ENCODE peak calls at places on chromosomes 5 and 9, in eight cellular contexts. G is tibial artery; T is Peyer's patch; V is colonic mucosa; C is spleen; S is effector memory CD4-positive, alpha-beta T cell; K is left lung; W is PC-3. E is an unnamed sample.

GRCh38 chr5:127702434-127702833 is 757 bp upstream of the CCDC192 start:
- DNase-seq in G (no peak), T (no peak), V (no peak), C (no peak), S (no peak), K (no peak), W (no peak), E (no peak)

GRCh38 chr5:40429258-40430111 is 250.2 kb upstream of the PTGER4 start:
- DNase-seq in G (no peak), T (no peak), V (no peak), C (no peak), S (no peak), K (no peak), W (peak; percentile 86), E (peak; percentile 29)

GRCh38 chr5:124494540-124495116 is 251.8 kb downstream of the ZNF608 start:
- DNase-seq in G (no peak), T (no peak), V (no peak), C (no peak), S (no peak), K (no peak), W (peak; percentile 67), E (no peak)

GRCh38 chr5:24547127-24547526 is 97.7 kb downstream of the CDH10 start:
- DNase-seq in G (no peak), T (no peak), V (no peak), C (no peak), S (no peak), K (no peak), W (no peak), E (peak; percentile 28)

GRCh38 chr5:32008746-32009145 is 165.4 kb downstream of the GOLPH3 start:
- DNase-seq in G (no peak), T (no peak), V (no peak), C (no peak), S (no peak), K (no peak), W (no peak), E (no peak)

GRCh38 chr9:13278368-13279246 is 885 bp downstream of the MPDZ start:
- DNase-seq in G (peak; percentile 79), T (peak; percentile 51), V (peak; percentile 20), C (peak; percentile 74), S (no peak), K (peak; percentile 68), W (peak; percentile 14), E (peak; percentile 67)

GRCh38 chr9:96122756-96123155 is 179.2 kb downstream of the HSD17B3 start:
- DNase-seq in G (no peak), T (no peak), V (no peak), C (no peak), S (no peak), K (no peak), W (no peak), E (no peak)

GRCh38 chr5:83991566-83992224 is 271.0 kb upstream of the HAPLN1 start:
- DNase-seq in G (no peak), T (no peak), V (no peak), C (no peak), S (no peak), K (no peak), W (no peak), E (no peak)

GRCh38 chr5:151082976-151083651 is 2.3 kb upstream of the TNIP1 start:
- DNase-seq in G (no peak), T (peak; percentile 75), V (peak; percentile 81), C (peak; percentile 74), S (peak; percentile 65), K (peak; percentile 78), W (peak; percentile 90), E (no peak)

GRCh38 chr5:55575815-55576583 is 41.2 kb upstream of the PLPP1 start:
- DNase-seq in G (no peak), T (no peak), V (no peak), C (no peak), S (no peak), K (no peak), W (no peak), E (no peak)

GRCh38 chr5:17383526-17383925 is 114.5 kb upstream of the TAF11L2 start:
- DNase-seq in G (no peak), T (no peak), V (no peak), C (no peak), S (no peak), K (no peak), W (no peak), E (no peak)

GRCh38 chr9:135268981-135269380 is 181.5 kb downstream of the OLFM1 start:
- DNase-seq in G (no peak), T (no peak), V (no peak), C (no peak), S (no peak), K (no peak), W (no peak), E (no peak)

GRCh38 chr5:3197237-3197636 is 398.4 kb upstream of the IRX1 start:
- DNase-seq in G (no peak), T (no peak), V (no peak), C (no peak), S (no peak), K (no peak), W (no peak), E (no peak)

GRCh38 chr5:139389701-139390638 is at the start of gene MZB1:
- DNase-seq in G (no peak), T (peak; percentile 55), V (no peak), C (peak; percentile 91), S (peak; percentile 48), K (no peak), W (no peak), E (no peak)

GRCh38 chr9:129381481-129381957 is 203.5 kb upstream of the IER5L start:
- DNase-seq in G (peak; percentile 63), T (no peak), V (no peak), C (no peak), S (no peak), K (peak; percentile 69), W (no peak), E (no peak)

GRCh38 chr9:134830126-134830525 is 50.5 kb upstream of the FCN2 start:
- DNase-seq in G (no peak), T (no peak), V (no peak), C (no peak), S (no peak), K (peak; percentile 73), W (no peak), E (no peak)

GRCh38 chr9:4417578-4418325 is 72.5 kb upstream of the SLC1A1 start:
- DNase-seq in G (no peak), T (no peak), V (no peak), C (no peak), S (no peak), K (no peak), W (no peak), E (no peak)

GRCh38 chr5:129973716-129974426 is 69.6 kb downstream of the CHSY3 start:
- DNase-seq in G (no peak), T (no peak), V (no peak), C (no peak), S (no peak), K (no peak), W (no peak), E (no peak)

GRCh38 chr5:151384106-151384505 is 36.7 kb upstream of the SLC36A2 start:
- DNase-seq in G (no peak), T (no peak), V (no peak), C (no peak), S (no peak), K (no peak), W (peak; percentile 8), E (no peak)

GRCh38 chr9:120926397-120926928 is at the start of gene TRAF1:
- DNase-seq in G (peak; percentile 69), T (no peak), V (no peak), C (peak; percentile 86), S (no peak), K (no peak), W (no peak), E (no peak)

GRCh38 chr9:12819436-12820185 is 44.8 kb downstream of the LURAP1L start:
- DNase-seq in G (no peak), T (no peak), V (no peak), C (no peak), S (no peak), K (no peak), W (peak; percentile 49), E (peak; percentile 49)

GRCh38 chr5:80255752-80256479 is at the start of gene SERINC5:
- DNase-seq in G (peak; percentile 93), T (peak; percentile 93), V (peak; percentile 90), C (peak; percentile 97), S (peak; percentile 74), K (peak; percentile 96), W (peak; percentile 51), E (peak; percentile 89)

GRCh38 chr5:94217745-94218144 is 400.7 kb downstream of the KIAA0825 start:
- DNase-seq in G (no peak), T (no peak), V (no peak), C (no peak), S (no peak), K (no peak), W (peak; percentile 34), E (no peak)

GRCh38 chr5:1484416-1485319 is 39.1 kb downstream of the LPCAT1 start:
- DNase-seq in G (no peak), T (no peak), V (no peak), C (no peak), S (no peak), K (peak; percentile 70), W (no peak), E (no peak)

GRCh38 chr5:1481999-1482381 is 36.8 kb upstream of the SLC6A3 start:
- DNase-seq in G (no peak), T (no peak), V (no peak), C (no peak), S (no peak), K (peak; percentile 73), W (no peak), E (no peak)

GRCh38 chr5:1483064-1483463 is 37.8 kb upstream of the SLC6A3 start:
- DNase-seq in G (no peak), T (no peak), V (no peak), C (no peak), S (no peak), K (peak; percentile 61), W (no peak), E (no peak)

GRCh38 chr5:1485320-1486118 is 38.2 kb downstream of the LPCAT1 start:
- DNase-seq in G (no peak), T (no peak), V (no peak), C (no peak), S (no peak), K (peak; percentile 61), W (no peak), E (no peak)

GRCh38 chr5:1483856-1484255 is 38.6 kb upstream of the SLC6A3 start:
- DNase-seq in G (no peak), T (no peak), V (no peak), C (no peak), S (no peak), K (peak; percentile 54), W (no peak), E (no peak)
- H3K36me3 ChIP-seq in G (peaks cover 19% of the 10 kb centered on the region), T (no peaks in the 10 kb centered on the region), V (no peaks in the 10 kb centered on the region), C (peaks cover 89% of the 10 kb centered on the region), S (peaks cover 30% of the 10 kb centered on the region), K (peaks cover 84% of the 10 kb centered on the region), W (peaks cover 55% of the 10 kb centered on the region), E (peaks cover 32% of the 10 kb centered on the region)

GRCh38 chr5:172351240-172351778 is 67.7 kb upstream of the UBTD2 start:
- DNase-seq in G (no peak), T (no peak), V (no peak), C (no peak), S (no peak), K (no peak), W (no peak), E (no peak)
- H3K36me3 ChIP-seq in G (peaks cover 66% of the 10 kb centered on the region), T (no peaks in the 10 kb centered on the region), V (no peaks in the 10 kb centered on the region), C (peaks cover 29% of the 10 kb centered on the region), S (no peaks in the 10 kb centered on the region), K (peaks cover 95% of the 10 kb centered on the region), W (no peaks in the 10 kb centered on the region), E (no peaks in the 10 kb centered on the region)

GRCh38 chr5:455806-456205 is 12.8 kb downstream of the EXOC3 start:
- DNase-seq in G (no peak), T (no peak), V (no peak), C (no peak), S (no peak), K (no peak), W (no peak), E (no peak)
- H3K36me3 ChIP-seq in G (peaks cover 82% of the 10 kb centered on the region), T (no peaks in the 10 kb centered on the region), V (peaks cover 12% of the 10 kb centered on the region), C (peaks cover 100% of the 10 kb centered on the region), S (peaks cover 87% of the 10 kb centered on the region), K (peaks cover 100% of the 10 kb centered on the region), W (peaks cover 69% of the 10 kb centered on the region), E (peaks cover 68% of the 10 kb centered on the region)

GRCh38 chr5:134447815-134448520 is 36.3 kb upstream of the CDKN2AIPNL start:
- DNase-seq in G (no peak), T (no peak), V (no peak), C (peak; percentile 53), S (no peak), K (peak; percentile 28), W (no peak), E (no peak)
- H3K36me3 ChIP-seq in G (no peaks in the 10 kb centered on the region), T (no peaks in the 10 kb centered on the region), V (no peaks in the 10 kb centered on the region), C (no peaks in the 10 kb centered on the region), S (no peaks in the 10 kb centered on the region), K (no peaks in the 10 kb centered on the region), W (no peaks in the 10 kb centered on the region), E (no peaks in the 10 kb centered on the region)

E was measured in BE2C.